ENCODE peak calls at places on chromosomes 16 and 17, in ten cellular contexts. F, Z, I, A, M, L, P, W, V and C are unnamed samples.
A peak's percentile ranks its signal among the peaks of the same experiment; 100 is the strongest.

GRCh38 chr17:38577244-38577643 is 28.5 kb downstream of the SRCIN1 start:
- DNase-seq in A (no peak), I (no peak), Z (no peak), M (no peak), V (no peak), F (no peak), L (no peak), W (no peak), P (no peak), C (no peak)

GRCh38 chr17:79985951-79986391 is 49.7 kb downstream of the TBC1D16 start:
- DNase-seq in F (no peak), M (no peak), W (no peak), I (no peak), L (peak; percentile 19), Z (no peak), A (no peak), V (peak; percentile 13), P (no peak), C (no peak)

GRCh38 chr17:40463122-40463550 is 19.9 kb downstream of the IGFBP4 start:
- DNase-seq in P (no peak), Z (no peak), W (no peak), M (no peak), L (peak; percentile 19), I (no peak), V (no peak), A (no peak), F (no peak), C (no peak)

GRCh38 chr17:53796642-53797041 is 26.1 kb upstream of the KIF2B start:
- DNase-seq in W (no peak), F (no peak), Z (no peak), A (no peak), L (no peak), P (no peak), M (no peak), V (no peak), I (no peak), C (no peak)

GRCh38 chr16:87350031-87350430 is 32.8 kb upstream of the C16orf95 start:
- DNase-seq in V (no peak), F (no peak), I (no peak), W (no peak), M (no peak), Z (no peak), P (no peak), A (no peak), L (no peak), C (no peak)

GRCh38 chr17:43219001-43219400 is 7.3 kb downstream of the TMEM106A start:
- DNase-seq in I (no peak), A (no peak), Z (no peak), F (no peak), V (no peak), P (no peak), M (no peak), W (no peak), L (no peak), C (peak; percentile 4)

GRCh38 chr17:55420776-55421178 is 858 bp downstream of the MMD start:
- DNase-seq in V (peak; percentile 39), I (no peak), M (peak; percentile 32), W (peak; percentile 56), F (peak; percentile 13), Z (peak; percentile 41), A (peak; percentile 41), P (no peak), L (peak; percentile 83), C (peak; percentile 37)

GRCh38 chr17:4997302-4998026 is at the start of the genes INCA1 and KIF1C:
- DNase-seq in I (peak; percentile 89), M (peak; percentile 94), L (peak; percentile 98), P (peak; percentile 82), A (peak; percentile 98), F (peak; percentile 95), W (peak; percentile 95), V (peak; percentile 92), Z (peak; percentile 95), C (peak; percentile 95)

GRCh38 chr16:10885246-10885645 is 8.2 kb downstream of the CIITA start:
- DNase-seq in W (no peak), M (peak; percentile 51), A (no peak), I (no peak), Z (no peak), P (no peak), L (no peak), F (no peak), V (no peak), C (no peak)

GRCh38 chr17:27573971-27574525 is 56.9 kb upstream of the LGALS9 start:
- DNase-seq in A (no peak), F (no peak), W (no peak), L (no peak), Z (no peak), V (no peak), P (peak; percentile 69), M (no peak), I (no peak), C (peak; percentile 76)

GRCh38 chr17:76544123-76544915 is 4.5 kb downstream of the PRCD start:
- DNase-seq in Z (no peak), W (no peak), L (peak; percentile 83), I (no peak), M (no peak), F (peak; percentile 69), P (no peak), A (no peak), V (no peak), C (peak; percentile 84)

GRCh38 chr17:27481327-27481726 is 25.1 kb downstream of the KSR1 start:
- DNase-seq in L (no peak), V (no peak), A (no peak), M (no peak), Z (no peak), W (no peak), P (no peak), F (no peak), I (no peak), C (no peak)

GRCh38 chr17:69144621-69145255 is 3.0 kb upstream of the ABCA6 start:
- DNase-seq in L (no peak), V (no peak), F (no peak), I (no peak), M (no peak), P (no peak), Z (no peak), W (no peak), A (no peak), C (no peak)

GRCh38 chr17:60601443-60602384 is 1.7 kb downstream of the PPM1D start:
- DNase-seq in P (peak; percentile 81), M (peak; percentile 74), Z (peak; percentile 53), A (peak; percentile 54), L (no peak), I (peak; percentile 92), F (peak; percentile 49), W (peak; percentile 63), V (peak; percentile 62), C (peak; percentile 35)

GRCh38 chr16:54331241-54332002 is 44.8 kb upstream of the IRX3 start:
- DNase-seq in Z (no peak), P (no peak), A (no peak), W (peak; percentile 53), F (no peak), V (no peak), M (no peak), L (no peak), I (no peak), C (no peak)

GRCh38 chr17:61491981-61492380 is 39.8 kb downstream of the TBX4 start:
- DNase-seq in F (no peak), L (no peak), M (no peak), Z (no peak), A (no peak), V (no peak), W (no peak), P (no peak), I (no peak), C (no peak)

GRCh38 chr17:59361386-59361785 is 29.9 kb downstream of the YPEL2 start:
- DNase-seq in W (no peak), L (no peak), I (peak; percentile 31), Z (no peak), V (no peak), F (no peak), A (no peak), P (peak; percentile 81), M (no peak), C (no peak)

GRCh38 chr16:31183432-31184428 is 3.8 kb downstream of the FUS start:
- DNase-seq in L (no peak), W (no peak), P (no peak), A (no peak), F (no peak), I (no peak), M (no peak), V (no peak), Z (no peak), C (no peak)
- TF ChIP-seq POLR2A in L (no peak), W (peak; percentile 43), P (no peak), A (no peak), F (no peak), I (no peak), M (no peak), V (no peak), Z (no peak), C (no peak)

DNA sequence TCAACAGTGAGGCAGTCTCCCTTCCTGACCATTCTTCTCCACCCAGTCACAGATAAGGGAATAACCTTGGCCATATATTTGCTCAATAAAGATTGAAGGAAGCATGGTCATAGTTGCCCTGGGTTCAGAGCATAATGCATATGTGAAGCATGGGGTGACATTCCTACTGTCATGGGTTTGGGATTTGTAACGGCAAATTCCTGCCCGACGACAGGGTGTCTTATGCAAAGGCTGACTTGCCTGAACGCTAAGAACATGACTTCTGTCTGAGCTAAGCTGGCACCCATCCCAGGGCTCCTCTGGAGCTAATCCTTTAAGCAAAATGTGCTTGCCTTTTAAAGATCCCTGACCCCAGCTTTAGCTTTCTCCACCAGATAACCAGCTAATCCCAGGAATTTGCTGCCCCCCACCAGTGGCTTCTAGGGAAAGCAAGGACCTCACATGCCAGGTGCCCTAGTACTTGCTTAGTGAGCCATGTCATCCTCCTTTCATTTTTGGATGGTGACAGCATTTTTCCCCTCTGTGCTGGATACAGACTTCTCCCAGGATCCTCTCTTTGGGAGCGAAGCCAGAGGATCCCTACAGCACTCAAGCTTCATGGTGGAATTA is 11.7 kb downstream of the SLC7A6OS start:
- DNase-seq in M (peak; percentile 23), P (peak; percentile 77), A (no peak), L (no peak), W (no peak), Z (peak; percentile 38), I (no peak), F (no peak), V (peak; percentile 31), C (peak; percentile 91)
- H3K27ac ChIP-seq in M (no peak overlapping the region), P (peak overlapping the region; percentile 16), A (no peak overlapping the region), L (peak overlapping the region; percentile 62), W (no peak overlapping the region), Z (no peak overlapping the region), I (no peak overlapping the region), F (no peak overlapping the region), V (no peak overlapping the region), C (peak overlapping the region; percentile 79)

DNA sequence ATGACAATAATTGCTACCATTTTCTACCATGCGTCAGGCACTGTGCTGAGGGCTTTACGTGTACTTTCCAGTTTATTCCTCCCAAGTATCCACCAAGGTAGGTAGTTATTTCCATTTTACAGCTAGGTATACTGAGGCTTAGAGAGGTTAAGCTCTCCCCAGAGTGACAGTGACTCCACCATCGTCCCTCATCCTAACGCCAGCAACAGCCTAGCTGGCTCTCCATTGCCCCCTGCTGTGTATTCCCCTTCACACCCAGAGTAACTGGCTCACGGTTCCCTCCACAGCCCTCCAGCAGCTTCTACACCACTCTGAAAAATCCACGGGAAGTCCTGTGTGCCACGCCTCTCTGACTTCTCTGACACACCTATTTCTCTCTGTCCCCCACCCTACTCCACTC is 7.1 kb upstream of the ASGR1 start:
- DNase-seq in L (no peak), F (no peak), A (peak; percentile 37), I (no peak), V (no peak), Z (no peak), M (no peak), W (no peak), P (no peak), C (no peak)
- TF ChIP-seq CTCF in L (no peak), F (no peak), A (no peak), I (peak; percentile 12), V (no peak), Z (no peak), M (no peak), W (peak; percentile 2), P (peak; percentile 22), C (no peak)

GRCh38 chr16:31710880-31711279 is 162.7 kb upstream of the ZNF267 start:
- DNase-seq in P (no peak), W (no peak), Z (no peak), F (no peak), M (no peak), I (no peak), V (no peak), L (no peak), A (no peak), C (no peak)
- TF ChIP-seq POLR2A in P (no peak), W (no peak), Z (no peak), F (no peak), M (no peak), I (no peak), V (no peak), L (no peak), A (no peak), C (no peak)